ENCODE peak calls at places on chromosome 13, in seven cellular contexts. F is osteocyte; L is GM10248; E is A673; S is left ventricle myocardium inferior; Y is T-helper 2 cell treated with Interferon-gamma antibody and Interleukin-4, amounts not matched to agents 5 μg/mL and 100 μg/mL, for 36 hours; U is effector memory CD4-positive, alpha-beta T cell. V is an unnamed sample.

GRCh38 chr13:40445557-40445990 is 220.9 kb downstream of the FOXO1 start:
- DNase-seq in S (peak; percentile 42), Y (no peak), L (peak; percentile 91), F (no peak), U (no peak), E (no peak), V (peak; percentile 95)

GRCh38 chr13:63274772-63275171 is 1859.1 kb upstream of the PCDH20 start:
- DNase-seq in Y (no peak), F (no peak), L (no peak), U (no peak), S (no peak), E (no peak), V (no peak)

GRCh38 chr13:114104626-114105350 is 27.6 kb downstream of the RASA3 start:
- DNase-seq in E (no peak), U (no peak), S (no peak), L (no peak), F (no peak), Y (no peak), V (no peak)

GRCh38 chr13:87122551-87122950 is 548.6 kb upstream of the SLITRK5 start:
- DNase-seq in S (no peak), F (no peak), Y (no peak), U (no peak), E (no peak), L (no peak), V (no peak)

GRCh38 chr13:39056018-39056417 is 17.8 kb downstream of the NHLRC3 start:
- DNase-seq in E (no peak), U (no peak), S (no peak), Y (no peak), F (no peak), L (no peak), V (no peak)

GRCh38 chr13:51844862-51845573 is at the start of gene TMEM272:
- DNase-seq in U (no peak), L (peak; percentile 77), E (peak; percentile 85), Y (peak; percentile 40), S (peak; percentile 42), F (peak; percentile 87), V (peak; percentile 38)

GRCh38 chr13:40313269-40314200 is 352.9 kb downstream of the FOXO1 start:
- DNase-seq in F (no peak), E (no peak), L (no peak), Y (no peak), U (no peak), S (no peak), V (no peak)

GRCh38 chr13:29564828-29565227 is 30.7 kb downstream of the SLC7A1 start:
- DNase-seq in U (no peak), L (no peak), Y (no peak), E (no peak), F (no peak), S (no peak), V (no peak)

GRCh38 chr13:112333756-112334543 is 42.2 kb upstream of the SPACA7 start:
- DNase-seq in Y (no peak), U (no peak), F (no peak), E (no peak), L (no peak), S (no peak), V (peak; percentile 40)

GRCh38 chr13:41059466-41059865 is 1.8 kb upstream of the WBP4 start:
- DNase-seq in F (no peak), E (peak; percentile 35), S (no peak), Y (no peak), L (no peak), U (no peak), V (no peak)

GRCh38 chr13:111398715-111399299 is 78.4 kb downstream of the TEX29 start:
- DNase-seq in Y (no peak), F (peak; percentile 48), L (no peak), U (no peak), E (no peak), S (no peak), V (no peak)

GRCh38 chr13:88142653-88143052 is 471.5 kb downstream of the SLITRK5 start:
- DNase-seq in E (no peak), L (no peak), U (no peak), Y (no peak), S (no peak), F (no peak), V (no peak)

GRCh38 chr13:50421457-50422130 is 406.4 kb downstream of the KCNRG start:
- DNase-seq in E (no peak), Y (no peak), S (no peak), U (no peak), F (no peak), L (no peak), V (peak; percentile 46)

GRCh38 chr13:43132228-43132627 is 108.8 kb downstream of the DNAJC15 start:
- DNase-seq in S (no peak), L (peak; percentile 42), F (no peak), U (no peak), E (peak; percentile 34), Y (no peak), V (no peak)

GRCh38 chr13:93266681-93267080 is 40.1 kb downstream of the GPC6 start:
- DNase-seq in F (no peak), S (no peak), Y (no peak), E (no peak), U (no peak), L (no peak), V (no peak)

GRCh38 chr13:49711218-49711863 is 20.1 kb upstream of the EBPL start:
- DNase-seq in L (no peak), Y (no peak), F (no peak), U (no peak), S (no peak), E (no peak), V (no peak)

GRCh38 chr13:58080806-58081205 is 449.3 kb downstream of the PCDH17 start:
- DNase-seq in E (peak; percentile 2), L (no peak), Y (no peak), S (no peak), U (no peak), F (no peak), V (no peak)

GRCh38 chr13:78827471-78827870 is 168.5 kb upstream of the OBI1 start:
- DNase-seq in Y (no peak), L (no peak), S (no peak), U (no peak), F (no peak), E (no peak), V (no peak)

GRCh38 chr13:91805605-91806004 is 407.2 kb downstream of the GPC5 start:
- DNase-seq in E (peak; percentile 17), Y (no peak), F (no peak), U (no peak), S (no peak), L (no peak), V (no peak)

GRCh38 chr13:76884167-76884566 is 2.0 kb downstream of the KCTD12 start:
- DNase-seq in U (no peak), E (peak; percentile 17), L (peak; percentile 18), F (no peak), S (peak; percentile 27), Y (no peak), V (peak; percentile 47)

GRCh38 chr13:50780201-50781015 is 63.1 kb downstream of the DLEU7 start:
- DNase-seq in U (no peak), Y (no peak), L (no peak), S (no peak), F (no peak), E (no peak), V (no peak)

V was measured in Caki2.